ENCODE peak calls at places on chromosomes 7 and 10, in five cellular contexts. F is NCI-H774, Z is GM04503, Q is mammary epithelial cell, V is NCI-H1105. P is an unnamed sample.

GRCh38 chr7:514651-515598 is 4.7 kb downstream of the PDGFA start:
- DNase-seq in F (peak), Z (no peak), Q (peak), V (no peak), P (peak)

GRCh38 chr10:7872041-7872442 is 53.7 kb downstream of the TAF3 start:
- DNase-seq in F (peak), Z (no peak), Q (peak), V (no peak), P (no peak)

GRCh38 chr10:95284807-95285206 is 6.0 kb downstream of the PDLIM1 start:
- DNase-seq in F (no peak), Z (no peak), Q (no peak), V (no peak), P (no peak)

GRCh38 chr7:79822620-79823240 is 311.9 kb upstream of the GNAI1 start:
- DNase-seq in F (no peak), Z (no peak), Q (no peak), V (no peak), P (no peak)

GRCh38 chr7:4861673-4862072 is at the start of gene PAPOLB:
- DNase-seq in F (no peak), Z (no peak), Q (no peak), V (no peak), P (no peak)

GRCh38 chr7:107989618-107990373 is 13.2 kb downstream of the LAMB1 start:
- DNase-seq in F (no peak), Z (peak), Q (no peak), V (no peak), P (no peak)

GRCh38 chr10:108904163-108904878 is 1019.0 kb downstream of the XPNPEP1 start:
- DNase-seq in F (no peak), Z (no peak), Q (no peak), V (peak), P (no peak)

GRCh38 chr10:82377608-82378007 is 502.6 kb downstream of the NRG3 start:
- DNase-seq in F (no peak), Z (no peak), Q (peak), V (no peak), P (no peak)

GRCh38 chr7:105209870-105210269 is 178.9 kb downstream of the SRPK2 start:
- DNase-seq in F (no peak), Z (no peak), Q (no peak), V (no peak), P (no peak)

GRCh38 chr7:136869991-136870798 is 1.7 kb downstream of the CHRM2 start:
- DNase-seq in F (no peak), Z (no peak), Q (no peak), V (no peak), P (no peak)

P was measured in COR-L47.